ENCODE peak calls at places on chromosomes 12 and 14, in five cellular contexts. I is prostate gland, A is HepG2, O is NB4, U is ovary. M is an unnamed sample.

GRCh38 chr14:55805250-55805649 is 225.2 kb downstream of the KTN1 start:
- DNase-seq in A (no peak), U (no peak), I (no peak), O (no peak), M (no peak)

GRCh38 chr14:68807148-68807600 is 14.3 kb upstream of the ZFP36L1 start:
- DNase-seq in I (peak), O (peak), A (peak), U (peak), M (no peak)

GRCh38 chr14:104341532-104342434 is 203.4 kb downstream of the KIF26A start:
- DNase-seq in A (peak), U (peak), O (peak), I (no peak), M (peak)

GRCh38 chr12:116773276-116773731 is 35.2 kb downstream of the RNFT2 start:
- DNase-seq in I (peak), O (peak), A (peak), U (no peak), M (no peak)

GRCh38 chr14:75824328-75824727 is 157.5 kb downstream of the TGFB3 start:
- DNase-seq in I (no peak), O (no peak), A (no peak), U (no peak), M (no peak)

GRCh38 chr14:100348253-100348729 is 25.2 kb downstream of the SLC25A47 start:
- DNase-seq in I (no peak), A (peak), O (no peak), U (no peak), M (no peak)

GRCh38 chr14:73991097-73991496 is 28.0 kb downstream of the ENTPD5 start:
- DNase-seq in A (no peak), U (no peak), O (no peak), I (no peak), M (no peak)

GRCh38 chr12:56601503-56601902 is 28.6 kb downstream of the BAZ2A start:
- DNase-seq in I (no peak), U (no peak), A (no peak), O (peak), M (peak)

GRCh38 chr14:63542231-63542999 is 762 bp downstream of the PPP2R5E start:
- DNase-seq in O (peak), A (no peak), U (no peak), I (peak), M (peak)

GRCh38 chr12:51358496-51358895 is 12.0 kb upstream of the CELA1 start:
- DNase-seq in O (no peak), I (no peak), U (no peak), A (no peak), M (no peak)

GRCh38 chr12:93443576-93443975 is 1.8 kb upstream of the UBE2N start:
- DNase-seq in U (no peak), A (no peak), I (no peak), O (no peak), M (no peak)

GRCh38 chr12:31582155-31582554 is 8.8 kb downstream of the DENND5B start:
- DNase-seq in U (no peak), I (no peak), O (no peak), A (no peak), M (no peak)

GRCh38 chr12:88577537-88577936 is 2.7 kb downstream of the KITLG start:
- DNase-seq in A (no peak), I (no peak), O (no peak), U (no peak), M (no peak)

GRCh38 chr12:114000861-114001260 is 34.7 kb upstream of the RBM19 start:
- DNase-seq in A (no peak), O (no peak), I (no peak), U (no peak), M (no peak)

GRCh38 chr12:12081836-12082497 is 11.2 kb downstream of the BCL2L14 start:
- DNase-seq in O (peak), U (no peak), I (no peak), A (peak), M (peak)

GRCh38 chr14:73591690-73592448 is at the start of gene ACOT4:
- DNase-seq in A (no peak), U (peak), O (peak), I (no peak), M (peak)

GRCh38 chr14:33634631-33635030 is 316.2 kb downstream of the EGLN3 start:
- DNase-seq in U (no peak), O (no peak), A (no peak), I (no peak), M (no peak)

GRCh38 chr12:88952543-88952942 is 372.3 kb upstream of the KITLG start:
- DNase-seq in O (no peak), I (no peak), U (no peak), A (peak), M (no peak)

GRCh38 chr14:72744416-72745120 is 149.3 kb downstream of the DPF3 start:
- DNase-seq in U (no peak), A (no peak), O (no peak), I (no peak), M (no peak)

GRCh38 chr12:49244161-49244560 is 20.7 kb upstream of the TUBA1C start:
- DNase-seq in A (no peak), I (no peak), O (no peak), U (no peak), M (no peak)

GRCh38 chr12:132108211-132108832 is 35.8 kb downstream of the DDX51 start:
- DNase-seq in I (no peak), A (no peak), U (no peak), O (no peak), M (no peak)

GRCh38 chr14:67820428-67820881 is 876 bp downstream of the RAD51B start:
- DNase-seq in A (peak), O (peak), I (no peak), U (no peak), M (peak)

GRCh38 chr14:72559227-72559626 is 334.7 kb downstream of the DPF3 start:
- DNase-seq in U (no peak), O (no peak), I (no peak), A (no peak), M (no peak)

GRCh38 chr12:93883436-93884154 is 206.4 kb downstream of the CRADD start:
- DNase-seq in U (no peak), I (no peak), O (no peak), A (no peak), M (no peak)

GRCh38 chr14:80585506-80585835 is 356.1 kb downstream of the CEP128 start:
- DNase-seq in I (no peak), A (no peak), U (no peak), O (no peak), M (no peak)

GRCh38 chr14:37592288-37593274 is 2.5 kb downstream of the FOXA1 start:
- DNase-seq in U (no peak), O (no peak), I (no peak), A (no peak), M (no peak)

GRCh38 chr12:15496738-15497137 is 174.4 kb downstream of the PTPRO start:
- DNase-seq in O (no peak), U (no peak), I (no peak), A (no peak), M (no peak)

GRCh38 chr14:50823763-50824636 is 7.0 kb downstream of the NIN start:
- DNase-seq in U (no peak), I (no peak), O (peak), A (no peak), M (no peak)

GRCh38 chr12:99920561-99920960 is 64.2 kb downstream of the ANKS1B start:
- DNase-seq in U (no peak), I (no peak), A (no peak), O (peak), M (no peak)

GRCh38 chr12:28191690-28192089 is 1.4 kb downstream of the CCDC91 start:
- DNase-seq in I (no peak), A (no peak), O (peak), U (no peak), M (peak)

GRCh38 chr14:44053422-44053821 is 453.7 kb downstream of the FSCB start:
- DNase-seq in U (no peak), A (no peak), O (no peak), I (no peak), M (no peak)

GRCh38 chr14:23093526-23093925 is 1.4 kb downstream of the ACIN1 start:
- DNase-seq in A (no peak), I (no peak), O (no peak), U (no peak), M (no peak)

GRCh38 chr12:114757926-114758325 is 74.0 kb upstream of the TBX3 start:
- DNase-seq in O (no peak), A (no peak), U (no peak), I (no peak), M (no peak)

GRCh38 chr14:71686677-71687076 is 245.6 kb upstream of the RGS6 start:
- DNase-seq in A (no peak), I (no peak), U (peak), O (no peak), M (no peak)

GRCh38 chr14:59570122-59570521 is 6.5 kb downstream of the CCDC175 start:
- DNase-seq in A (no peak), I (no peak), O (peak), U (no peak), M (no peak)

GRCh38 chr14:92499216-92499615 is 14.4 kb upstream of the RIN3 start:
- DNase-seq in O (no peak), I (no peak), U (no peak), A (no peak), M (no peak)

GRCh38 chr12:104097954-104098353 is 33.6 kb downstream of the HCFC2 start:
- DNase-seq in I (no peak), U (no peak), O (no peak), A (no peak), M (no peak)

GRCh38 chr12:4106617-4107016 is 166.9 kb upstream of the CCND2 start:
- DNase-seq in A (no peak), O (no peak), I (no peak), U (no peak), M (no peak)

DNA sequence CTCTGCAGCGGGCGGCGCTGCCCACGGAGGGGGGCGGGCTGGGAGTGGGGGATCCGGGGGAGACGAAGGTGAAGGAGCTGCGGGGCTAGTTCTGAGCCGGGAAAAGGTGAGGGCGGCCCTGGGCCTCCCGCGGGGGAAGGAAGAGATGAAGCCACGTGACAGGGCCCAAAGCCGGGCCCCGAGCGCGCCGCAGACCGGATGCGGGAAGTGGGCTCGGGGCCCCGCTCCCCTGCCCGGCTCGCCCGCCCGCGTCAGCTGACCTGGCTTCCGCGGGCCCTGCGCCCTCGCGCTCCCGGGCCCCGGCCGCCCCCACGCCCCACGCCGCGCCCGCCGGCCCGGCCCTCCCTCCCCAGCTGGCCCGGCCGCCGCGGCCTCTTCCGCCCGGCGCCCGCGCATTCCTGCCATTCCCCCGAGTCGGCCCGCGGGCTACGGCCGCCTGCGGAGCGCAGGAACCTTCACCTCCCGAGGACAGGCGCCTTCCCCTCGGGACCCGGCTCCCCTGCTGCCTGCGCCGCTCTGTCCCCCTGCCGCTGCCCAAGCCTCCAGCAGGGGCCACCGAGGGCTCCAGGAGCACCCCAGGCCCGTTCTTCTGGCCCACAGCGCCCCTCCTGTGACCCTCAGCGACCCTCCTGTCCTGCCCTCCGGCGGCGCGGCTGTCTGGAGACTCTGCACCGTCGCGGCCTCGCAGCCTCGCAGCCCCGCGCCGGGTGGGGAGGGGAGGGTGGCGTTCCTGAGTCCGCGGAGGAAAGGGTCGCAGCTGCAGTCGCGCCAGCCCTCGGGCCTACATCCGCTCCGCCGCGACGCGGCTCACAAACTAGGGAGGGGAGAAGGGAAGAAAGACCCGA is 20.4 kb downstream of the NINJ2 start:
- DNase-seq in A (no peak), O (peak), I (peak), U (peak), M (peak)
- TF ChIP-seq POLR2A in A (no peak), O (peak), I (no peak), U (no peak), M (no peak)

GRCh38 chr14:102140027-102140749 is 491 bp downstream of the WDR20 start:
- DNase-seq in I (peak), U (no peak), O (peak), A (peak), M (peak)

GRCh38 chr14:102138535-102138934 is 1.2 kb upstream of the WDR20 start:
- DNase-seq in U (no peak), I (no peak), A (no peak), O (no peak), M (no peak)

GRCh38 chr14:102138935-102139247 is 806 bp upstream of the WDR20 start:
- DNase-seq in I (peak), O (no peak), A (no peak), U (no peak), M (no peak)

GRCh38 chr14:102140750-102141145 is 1.1 kb downstream of the WDR20 start:
- DNase-seq in O (no peak), I (no peak), U (no peak), A (no peak), M (peak)

GRCh38 chr14:102139248-102140026 is at the start of gene WDR20:
- DNase-seq in U (peak), A (peak), O (peak), I (peak), M (peak)
- TF ChIP-seq POLR2A in U (peak), A (peak), O (peak), I (peak), M (peak)

GRCh38 chr12:6954754-6955461 is 3.8 kb downstream of the PTPN6 start:
- DNase-seq in A (no peak), O (no peak), I (no peak), U (peak), M (no peak)

GRCh38 chr12:6954316-6954710 is 3.2 kb downstream of the PTPN6 start:
- DNase-seq in U (no peak), A (no peak), O (no peak), I (no peak), M (no peak)

GRCh38 chr12:6952860-6953416 is 1.8 kb downstream of the PTPN6 start:
- DNase-seq in U (peak), A (no peak), I (no peak), O (no peak), M (no peak)

GRCh38 chr12:6952121-6952859 is 1.1 kb downstream of the PTPN6 start:
- DNase-seq in U (peak), A (no peak), I (no peak), O (no peak), M (no peak)

DNA sequence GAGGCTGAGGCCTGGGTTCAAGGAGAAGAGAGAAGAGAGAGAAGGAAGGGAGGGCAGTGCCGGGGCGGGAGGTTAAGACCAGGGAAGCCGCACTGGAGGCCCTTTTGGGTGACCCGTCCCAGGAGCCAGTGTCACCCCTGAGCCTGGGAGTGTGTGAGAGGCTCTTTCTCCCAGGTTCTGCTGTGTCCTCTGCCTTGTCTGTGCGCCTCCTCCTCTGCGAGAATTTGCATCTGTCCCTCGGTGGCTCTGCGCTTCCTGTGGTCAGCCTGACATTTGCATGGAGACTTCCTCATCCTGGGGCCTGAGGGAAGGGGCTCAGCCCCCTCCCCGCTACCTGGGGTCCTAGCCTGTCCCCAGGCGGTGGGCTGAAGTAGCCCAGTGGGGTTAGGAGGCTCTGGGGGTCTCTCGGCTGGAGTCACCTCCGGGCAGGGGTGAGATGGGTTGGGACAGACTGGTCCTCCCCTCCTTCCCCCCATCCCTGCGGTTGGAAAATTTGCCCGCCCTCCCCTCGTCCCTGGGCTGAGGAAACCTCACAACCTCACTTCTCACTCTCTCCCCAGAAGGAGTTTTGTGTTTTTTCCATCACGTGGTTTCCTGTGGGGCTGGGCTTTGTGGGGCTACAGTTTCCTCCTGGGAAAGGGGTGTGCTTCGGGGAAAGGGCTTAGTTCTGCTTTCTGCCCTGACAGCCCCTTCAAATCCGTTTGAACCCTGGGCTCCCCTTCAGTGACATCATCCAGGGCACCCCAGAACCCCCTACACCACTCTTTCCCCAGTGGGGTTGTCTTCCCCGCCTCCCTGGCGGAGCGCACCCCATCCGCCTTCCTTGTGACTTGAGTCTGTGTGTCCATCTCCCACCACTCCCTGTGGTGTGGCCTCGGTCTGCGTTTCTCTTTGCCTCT is 2.5 kb downstream of the PTPN6 start:
- DNase-seq in I (no peak), A (no peak), U (peak), O (peak), M (no peak)
- TF ChIP-seq POLR2A in I (no peak), A (no peak), U (no peak), O (peak), M (peak)

GRCh38 chr14:25116607-25117006 is 66.7 kb upstream of the STXBP6 start:
- DNase-seq in O (no peak), A (no peak), I (no peak), U (no peak), M (no peak)

GRCh38 chr14:25113394-25113793 is 63.4 kb upstream of the STXBP6 start:
- DNase-seq in U (no peak), O (no peak), I (no peak), A (no peak), M (no peak)

GRCh38 chr14:25110101-25110500 is 60.2 kb upstream of the STXBP6 start:
- DNase-seq in O (no peak), U (no peak), A (no peak), I (no peak), M (no peak)

GRCh38 chr14:25108959-25109358 is 59.0 kb upstream of the STXBP6 start:
- DNase-seq in A (peak), U (no peak), I (peak), O (no peak), M (no peak)

DNA sequence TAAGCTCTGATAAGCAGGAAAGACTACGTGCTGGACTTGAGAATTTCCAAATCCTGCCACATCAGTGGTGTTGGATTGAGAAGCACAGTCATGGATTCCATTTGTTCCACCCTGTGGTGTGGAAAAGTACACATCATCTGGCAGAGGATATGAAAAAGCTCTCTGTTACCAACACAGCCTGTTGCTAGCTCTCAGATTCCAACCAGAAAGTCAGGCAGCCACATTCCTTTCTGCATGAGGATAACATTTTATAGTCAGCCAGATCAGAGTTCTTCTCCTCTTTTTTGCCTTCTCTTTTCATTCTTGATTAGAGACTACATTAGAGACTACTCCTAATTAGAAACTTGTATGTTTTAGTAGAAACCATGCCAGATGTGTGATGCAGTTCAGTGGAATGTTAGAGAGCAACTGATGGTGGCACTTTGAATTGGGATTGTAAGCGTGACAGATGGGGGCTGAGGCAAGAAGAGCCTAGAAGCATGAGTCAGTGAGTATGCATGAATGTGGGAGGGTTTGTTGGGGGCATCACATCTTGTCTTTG is 61.2 kb upstream of the STXBP6 start:
- DNase-seq in I (no peak), U (no peak), A (peak), O (no peak), M (no peak)
- TF ChIP-seq POLR2A in I (no peak), U (no peak), A (no peak), O (no peak), M (no peak)